ENCODE peak calls at places on chromosomes 12 and 14, in eight cellular contexts. H, G, O, Z, B, S, L and N are unnamed samples.

GRCh38 chr12:73067616-73068015 is 795.4 kb downstream of the TRHDE start:
- DNase-seq in H (no peak), G (no peak), O (no peak), Z (no peak), B (no peak), S (no peak), L (no peak), N (no peak)

GRCh38 chr14:68685419-68686211 is 107.3 kb downstream of the ZFP36L1 start:
- DNase-seq in H (no peak), G (no peak), O (no peak), Z (no peak), B (no peak), S (peak), L (peak), N (no peak)

GRCh38 chr12:46702581-46703344 is 123.0 kb downstream of the SLC38A4 start:
- DNase-seq in H (peak), G (peak), O (no peak), Z (no peak), B (no peak), S (no peak), L (no peak), N (no peak)

GRCh38 chr12:89024580-89024979 is 327.7 kb downstream of the DUSP6 start:
- DNase-seq in H (no peak), G (no peak), O (no peak), Z (no peak), B (no peak), S (no peak), L (no peak), N (no peak)

GRCh38 chr12:67748761-67749075 is 100.2 kb downstream of the DYRK2 start:
- DNase-seq in H (no peak), G (no peak), O (no peak), Z (no peak), B (no peak), S (no peak), L (no peak), N (no peak)

GRCh38 chr12:51818567-51819300 is 29.8 kb downstream of the FIGNL2 start:
- DNase-seq in H (peak), G (no peak), O (peak), Z (no peak), B (no peak), S (no peak), L (no peak), N (no peak)

GRCh38 chr14:66507181-66507721 is 696 bp upstream of the GPHN start:
- DNase-seq in H (no peak), G (no peak), O (no peak), Z (no peak), B (no peak), S (no peak), L (no peak), N (no peak)

GRCh38 chr14:24910408-24910986 is 139.4 kb downstream of the STXBP6 start:
- DNase-seq in H (no peak), G (no peak), O (no peak), Z (no peak), B (no peak), S (no peak), L (no peak), N (no peak)

GRCh38 chr12:41681898-41682297 is 462.8 kb downstream of the GXYLT1 start:
- DNase-seq in H (no peak), G (no peak), O (no peak), Z (no peak), B (no peak), S (no peak), L (no peak), N (no peak)

GRCh38 chr14:83828406-83828805 is 1701.5 kb upstream of the FLRT2 start:
- DNase-seq in H (no peak), G (no peak), O (no peak), Z (no peak), B (no peak), S (no peak), L (no peak), N (no peak)

GRCh38 chr12:78164154-78164553 is 333.5 kb downstream of the NAV3 start:
- DNase-seq in H (no peak), G (no peak), O (no peak), Z (no peak), B (no peak), S (no peak), L (no peak), N (no peak)

GRCh38 chr12:48527891-48528670 is 2.6 kb downstream of the OR8S1 start:
- DNase-seq in H (no peak), G (no peak), O (no peak), Z (no peak), B (no peak), S (no peak), L (no peak), N (no peak)

GRCh38 chr14:87979689-87980088 is 13.3 kb downstream of the GALC start:
- DNase-seq in H (no peak), G (no peak), O (no peak), Z (no peak), B (no peak), S (no peak), L (no peak), N (no peak)

GRCh38 chr14:69316449-69317391 is 56.8 kb downstream of the GALNT16 start:
- DNase-seq in H (peak), G (peak), O (peak), Z (peak), B (no peak), S (no peak), L (no peak), N (peak)

GRCh38 chr12:119693511-119693910 is 25.6 kb downstream of the PRKAB1 start:
- DNase-seq in H (no peak), G (no peak), O (no peak), Z (no peak), B (no peak), S (no peak), L (no peak), N (no peak)

GRCh38 chr12:8031872-8032241 is 659 bp upstream of the FOXJ2 start:
- DNase-seq in H (no peak), G (no peak), O (no peak), Z (no peak), B (no peak), S (no peak), L (no peak), N (no peak)

GRCh38 chr12:57898308-57898970 is 42.9 kb upstream of the ATP23 start:
- DNase-seq in H (peak), G (no peak), O (no peak), Z (no peak), B (no peak), S (no peak), L (no peak), N (no peak)

GRCh38 chr12:97754306-97754705 is 291.7 kb downstream of the RMST start:
- DNase-seq in H (no peak), G (no peak), O (no peak), Z (no peak), B (no peak), S (no peak), L (no peak), N (no peak)

GRCh38 chr14:46063872-46064271 is 587.7 kb downstream of the RPL10L start:
- DNase-seq in H (no peak), G (no peak), O (no peak), Z (no peak), B (peak), S (no peak), L (no peak), N (no peak)

GRCh38 chr14:27672047-27672446 is 1074.2 kb upstream of the NOVA1 start:
- DNase-seq in H (no peak), G (no peak), O (no peak), Z (no peak), B (no peak), S (no peak), L (no peak), N (no peak)

GRCh38 chr14:67941456-67942018 is 122.0 kb downstream of the RAD51B start:
- DNase-seq in H (no peak), G (no peak), O (no peak), Z (no peak), B (no peak), S (no peak), L (no peak), N (no peak)

GRCh38 chr14:52694761-52695480 is 437 bp downstream of the ERO1A start:
- DNase-seq in H (peak), G (peak), O (no peak), Z (no peak), B (peak), S (peak), L (peak), N (peak)

GRCh38 chr14:54652890-54653201 is 85.9 kb downstream of the SAMD4A start:
- DNase-seq in H (peak), G (no peak), O (no peak), Z (no peak), B (no peak), S (no peak), L (no peak), N (no peak)

GRCh38 chr12:20376984-20377383 is 8.6 kb downstream of the PDE3A start:
- DNase-seq in H (no peak), G (no peak), O (no peak), Z (no peak), B (peak), S (no peak), L (no peak), N (no peak)

GRCh38 chr12:76144253-76144564 is 59.7 kb upstream of the NAP1L1 start:
- DNase-seq in H (no peak), G (no peak), O (no peak), Z (no peak), B (peak), S (peak), L (no peak), N (no peak)

GRCh38 chr12:67788118-67788517 is 139.6 kb downstream of the DYRK2 start:
- DNase-seq in H (no peak), G (no peak), O (no peak), Z (no peak), B (no peak), S (no peak), L (no peak), N (no peak)

GRCh38 chr12:31362759-31363415 is 36.9 kb upstream of the SINHCAF start:
- DNase-seq in H (no peak), G (peak), O (no peak), Z (peak), B (no peak), S (no peak), L (peak), N (no peak)

GRCh38 chr14:103788086-103788485 is 59.3 kb downstream of the PPP1R13B start:
- DNase-seq in H (no peak), G (no peak), O (no peak), Z (no peak), B (no peak), S (no peak), L (no peak), N (no peak)

GRCh38 chr12:118249547-118249946 is 113.6 kb downstream of the PEBP1 start:
- DNase-seq in H (no peak), G (no peak), O (no peak), Z (no peak), B (no peak), S (no peak), L (no peak), N (no peak)

GRCh38 chr12:21881950-21882349 is 59.3 kb downstream of the ABCC9 start:
- DNase-seq in H (no peak), G (no peak), O (no peak), Z (no peak), B (no peak), S (no peak), L (no peak), N (peak)

GRCh38 chr12:13203028-13203922 is 6.7 kb downstream of the EMP1 start:
- DNase-seq in H (peak), G (peak), O (no peak), Z (peak), B (no peak), S (no peak), L (no peak), N (peak)

GRCh38 chr12:62163368-62163767 is 96.8 kb upstream of the USP15 start:
- DNase-seq in H (no peak), G (no peak), O (no peak), Z (no peak), B (no peak), S (no peak), L (no peak), N (no peak)

GRCh38 chr14:98607341-98607910 is 664.6 kb downstream of the BCL11B start:
- DNase-seq in H (no peak), G (no peak), O (no peak), Z (no peak), B (no peak), S (no peak), L (no peak), N (no peak)

GRCh38 chr12:43009866-43010265 is 420.3 kb upstream of the PRICKLE1 start:
- DNase-seq in H (no peak), G (no peak), O (no peak), Z (no peak), B (no peak), S (no peak), L (no peak), N (no peak)

GRCh38 chr12:7645395-7646177 is 20.1 kb downstream of the APOBEC1 start:
- DNase-seq in H (peak), G (no peak), O (no peak), Z (peak), B (peak), S (no peak), L (peak), N (no peak)

GRCh38 chr12:54333420-54334034 is 8.6 kb downstream of the COPZ1 start:
- DNase-seq in H (no peak), G (no peak), O (no peak), Z (no peak), B (no peak), S (no peak), L (no peak), N (no peak)

GRCh38 chr14:75578786-75579781 is 664 bp downstream of the FLVCR2 start:
- DNase-seq in H (no peak), G (peak), O (no peak), Z (peak), B (no peak), S (no peak), L (no peak), N (peak)